ENCODE peak calls at places on chromosomes 2 and 18, in ten cellular contexts. A is heart right ventricle; Q is activated T-cell treated with anti-CD3 and anti-CD28 coated beads, Interleukin-2, amount 50 U/mL, for 72 hours; Z is CD8-positive, alpha-beta T cell; S is activated gamma-delta T cell treated with Interleukin-2 at 50 U/mL for 16 hours; Y is H9; J is NCI-H1694; T is tibial artery; V is GM20000; L is heart left ventricle. N is an unnamed sample.

GRCh38 chr2:27194538-27195354 is 17.1 kb upstream of the ATRAID start:
- DNase-seq in A (no peak), Q (no peak), Z (no peak), S (no peak), Y (no peak), J (no peak), T (no peak), V (no peak), L (no peak), N (no peak)

GRCh38 chr18:37483221-37483971 is 82.2 kb downstream of the CELF4 start:
- DNase-seq in A (peak), Q (no peak), Z (no peak), S (no peak), Y (peak), J (no peak), T (no peak), V (peak), L (no peak), N (no peak)

GRCh38 chr18:10047237-10047636 is 133.4 kb downstream of the VAPA start:
- DNase-seq in A (no peak), Q (no peak), Z (no peak), S (no peak), Y (no peak), J (no peak), T (no peak), V (no peak), L (no peak), N (no peak)

GRCh38 chr18:12288406-12288762 is 19.7 kb upstream of the TUBB6 start:
- DNase-seq in A (no peak), Q (no peak), Z (no peak), S (no peak), Y (no peak), J (no peak), T (no peak), V (no peak), L (no peak), N (no peak)

GRCh38 chr2:197647961-197648690 is 27.3 kb downstream of the RFTN2 start:
- DNase-seq in A (no peak), Q (no peak), Z (no peak), S (no peak), Y (no peak), J (no peak), T (no peak), V (no peak), L (no peak), N (no peak)

GRCh38 chr2:108933691-108934117 is 55.3 kb downstream of the EDAR start:
- DNase-seq in A (peak), Q (no peak), Z (no peak), S (no peak), Y (no peak), J (peak), T (no peak), V (no peak), L (no peak), N (no peak)

GRCh38 chr2:172253190-172254052 is 150.7 kb upstream of the DLX2 start:
- DNase-seq in A (peak), Q (peak), Z (peak), S (peak), Y (no peak), J (no peak), T (peak), V (no peak), L (no peak), N (no peak)

GRCh38 chr18:67932261-67932660 is 415.7 kb upstream of the DSEL start:
- DNase-seq in A (no peak), Q (no peak), Z (no peak), S (no peak), Y (no peak), J (peak), T (no peak), V (no peak), L (no peak), N (no peak)

GRCh38 chr2:216687646-216688045 is 7.7 kb downstream of the IGFBP5 start:
- DNase-seq in A (no peak), Q (peak), Z (peak), S (no peak), Y (peak), J (peak), T (peak), V (no peak), L (no peak), N (peak)

GRCh38 chr2:241031436-241032165 is 33.2 kb downstream of the SNED1 start:
- DNase-seq in A (no peak), Q (no peak), Z (no peak), S (no peak), Y (no peak), J (no peak), T (no peak), V (no peak), L (no peak), N (no peak)

GRCh38 chr2:98794214-98794810 is 63.4 kb upstream of the MGAT4A start:
- DNase-seq in A (no peak), Q (no peak), Z (no peak), S (no peak), Y (peak), J (no peak), T (no peak), V (no peak), L (no peak), N (no peak)

GRCh38 chr2:149145314-149146295 is 107.1 kb downstream of the LYPD6B start:
- DNase-seq in A (no peak), Q (no peak), Z (no peak), S (no peak), Y (no peak), J (no peak), T (no peak), V (no peak), L (no peak), N (peak)

GRCh38 chr18:57441395-57441794 is 6.2 kb downstream of the ONECUT2 start:
- DNase-seq in A (no peak), Q (peak), Z (no peak), S (no peak), Y (peak), J (no peak), T (no peak), V (peak), L (no peak), N (no peak)

N was measured in germinal center.